ENCODE peak calls at places on chromosomes 7 and 10, in four cellular contexts. D is H1, Z is GM12878, E is SK-N-SH. A is an unnamed sample.

GRCh38 chr7:922334-923107 is 32.0 kb downstream of the ADAP1 start:
- DNase-seq in D (no peak), Z (no peak), E (no peak), A (no peak)

GRCh38 chr10:3426190-3426845 is 253.7 kb upstream of the PITRM1 start:
- DNase-seq in D (no peak), Z (no peak), E (no peak), A (peak)

GRCh38 chr7:84912993-84913635 is 273.7 kb downstream of the SEMA3D start:
- DNase-seq in D (peak), Z (no peak), E (no peak), A (no peak)

GRCh38 chr10:100506596-100507356 is 12.9 kb downstream of the SEC31B start:
- DNase-seq in D (no peak), Z (no peak), E (no peak), A (no peak)

GRCh38 chr10:127563718-127564553 is 14.8 kb downstream of the NPS start:
- DNase-seq in D (no peak), Z (no peak), E (peak), A (no peak)

GRCh38 chr7:29923231-29923630 is 66.4 kb downstream of the SCRN1 start:
- DNase-seq in D (no peak), Z (no peak), E (no peak), A (no peak)

GRCh38 chr7:1579481-1580421 is 9.9 kb upstream of the PSMG3 start:
- DNase-seq in D (peak), Z (no peak), E (peak), A (peak)

GRCh38 chr10:58237014-58237830 is 30.5 kb downstream of the IPMK start:
- DNase-seq in D (no peak), Z (no peak), E (no peak), A (peak)

GRCh38 chr10:79542619-79543018 is 17.6 kb downstream of the SFTPA2 start:
- DNase-seq in D (no peak), Z (no peak), E (no peak), A (no peak)

GRCh38 chr7:25876092-25876491 is 275.9 kb upstream of the NFE2L3 start:
- DNase-seq in D (no peak), Z (no peak), E (no peak), A (no peak)

GRCh38 chr10:124369986-124370385 is 48.7 kb downstream of the OAT start:
- DNase-seq in D (no peak), Z (no peak), E (no peak), A (no peak)

GRCh38 chr10:58107506-58107905 is 160.2 kb downstream of the IPMK start:
- DNase-seq in D (no peak), Z (no peak), E (no peak), A (no peak)

GRCh38 chr7:16695621-16696237 is 49.7 kb downstream of the BZW2 start:
- DNase-seq in D (no peak), Z (no peak), E (peak), A (peak)

GRCh38 chr7:70568674-70569334 is 563.1 kb upstream of the GALNT17 start:
- DNase-seq in D (no peak), Z (no peak), E (no peak), A (no peak)

GRCh38 chr7:143437568-143437967 is 5.7 kb upstream of the TAS2R60 start:
- DNase-seq in D (no peak), Z (no peak), E (no peak), A (no peak)

GRCh38 chr10:101238732-101239105 is 9.5 kb upstream of the LBX1 start:
- DNase-seq in D (no peak), Z (no peak), E (no peak), A (no peak)

GRCh38 chr7:117143580-117143979 is 179.3 kb downstream of the WNT2 start:
- DNase-seq in D (no peak), Z (no peak), E (no peak), A (no peak)

GRCh38 chr7:91082854-91083495 is 181.3 kb upstream of the FZD1 start:
- DNase-seq in D (no peak), Z (no peak), E (peak), A (no peak)

GRCh38 chr10:47402681-47403301 is 18.7 kb upstream of the ZNF488 start:
- DNase-seq in D (peak), Z (no peak), E (no peak), A (peak)

GRCh38 chr7:17696422-17696821 is 243.9 kb downstream of the SNX13 start:
- DNase-seq in D (no peak), Z (no peak), E (no peak), A (peak)

GRCh38 chr10:119680668-119681070 is 29.5 kb downstream of the BAG3 start:
- DNase-seq in D (no peak), Z (no peak), E (no peak), A (no peak)

GRCh38 chr7:157656195-157656769 is 319.5 kb downstream of the DNAJB6 start:
- DNase-seq in D (no peak), Z (no peak), E (peak), A (no peak)

GRCh38 chr10:32232378-32232777 is 114.6 kb downstream of the EPC1 start:
- DNase-seq in D (no peak), Z (no peak), E (no peak), A (no peak)

GRCh38 chr10:6532321-6532720 is 47.8 kb downstream of the PRKCQ start:
- DNase-seq in D (no peak), Z (no peak), E (no peak), A (no peak)

GRCh38 chr10:29078919-29079318 is 210.0 kb upstream of the LYZL1 start:
- DNase-seq in D (no peak), Z (no peak), E (peak), A (no peak)

GRCh38 chr7:47216439-47216838 is 365.5 kb downstream of the TNS3 start:
- DNase-seq in D (no peak), Z (no peak), E (no peak), A (no peak)

GRCh38 chr10:13143761-13144160 is 17.6 kb upstream of the MCM10 start:
- DNase-seq in D (no peak), Z (no peak), E (no peak), A (no peak)

GRCh38 chr7:519974-520458 is 370 bp upstream of the PDGFA start:
- DNase-seq in D (no peak), Z (no peak), E (peak), A (no peak)

GRCh38 chr10:69398466-69398865 is 18.3 kb downstream of the TACR2 start:
- DNase-seq in D (no peak), Z (no peak), E (peak), A (no peak)

GRCh38 chr10:76432274-76433012 is 1001.0 kb downstream of the LRMDA start:
- DNase-seq in D (no peak), Z (no peak), E (peak), A (no peak)

GRCh38 chr10:76429642-76430041 is 998.2 kb downstream of the LRMDA start:
- DNase-seq in D (no peak), Z (no peak), E (no peak), A (no peak)

GRCh38 chr10:76430330-76430729 is 998.9 kb downstream of the LRMDA start:
- DNase-seq in D (no peak), Z (no peak), E (no peak), A (no peak)

GRCh38 chr10:76429331-76429625 is 997.9 kb downstream of the LRMDA start:
- DNase-seq in D (no peak), Z (no peak), E (no peak), A (no peak)

GRCh38 chr10:76428541-76429330 is 997.3 kb downstream of the LRMDA start:
- DNase-seq in D (no peak), Z (no peak), E (no peak), A (no peak)
- TF ChIP-seq TCF12 in D (no peak), Z (no peak), E (peak), A (no peak)

GRCh38 chr10:70799124-70799523 is 13.9 kb upstream of the TBATA start:
- DNase-seq in D (no peak), Z (no peak), E (no peak), A (no peak)
- TF ChIP-seq TCF12 in D (no peak), Z (no peak), E (no peak), A (no peak)

GRCh38 chr10:43176271-43176670 is 38.0 kb downstream of the CSGALNACT2 start:
- DNase-seq in D (no peak), Z (no peak), E (no peak), A (no peak)
- TF ChIP-seq TCF12 in D (no peak), Z (no peak), E (no peak), A (no peak)

DNA sequence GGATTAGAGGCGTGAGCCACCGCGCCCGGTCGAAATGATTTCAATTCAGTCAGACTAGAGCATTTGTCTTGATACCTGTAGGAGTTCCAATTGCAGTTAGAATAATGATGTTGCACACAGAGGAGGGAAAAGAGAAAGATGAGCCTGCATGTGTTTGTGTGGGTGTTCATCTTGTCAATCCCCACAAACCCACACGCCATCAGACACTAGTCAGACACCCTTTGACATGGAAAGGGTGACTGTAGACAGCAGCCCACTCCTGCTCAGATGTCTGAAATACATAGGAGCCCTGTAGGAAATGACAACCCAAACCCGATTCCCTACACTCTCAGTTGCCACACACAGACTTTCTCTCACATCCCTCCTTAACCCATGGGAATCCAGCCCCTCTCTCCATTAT is 92.0 kb downstream of the ABLIM1 start:
- DNase-seq in D (no peak), Z (no peak), E (no peak), A (no peak)
- TF ChIP-seq TCF12 in D (no peak), Z (no peak), E (no peak), A (no peak)